ENCODE peak calls at places on chromosomes 7 and 10, in five cellular contexts. W, C, T, U and N are unnamed samples.

GRCh38 chr10:72736176-72736795 is 44.3 kb downstream of the MCU start:
- DNase-seq in W (peak; percentile 56), C (no peak), T (no peak), U (no peak), N (no peak)

GRCh38 chr10:6054884-6055283 is 7.3 kb downstream of the IL2RA start:
- DNase-seq in W (no peak), C (peak; percentile 4), T (no peak), U (no peak), N (no peak)

GRCh38 chr10:78804356-78805032 is 264.3 kb upstream of the ZMIZ1 start:
- DNase-seq in W (no peak), C (no peak), T (no peak), U (no peak), N (peak; percentile 78)

GRCh38 chr7:113629244-113629643 is 289.6 kb downstream of the PPP1R3A start:
- DNase-seq in W (no peak), C (no peak), T (no peak), U (no peak), N (no peak)

GRCh38 chr7:30068117-30068516 is 39.9 kb downstream of the PLEKHA8 start:
- DNase-seq in W (no peak), C (no peak), T (no peak), U (no peak), N (no peak)

GRCh38 chr7:115613836-115614235 is 416.7 kb downstream of the TFEC start:
- DNase-seq in W (no peak), C (no peak), T (no peak), U (no peak), N (no peak)

GRCh38 chr10:122128357-122128756 is 139.4 kb downstream of the TACC2 start:
- DNase-seq in W (no peak), C (no peak), T (no peak), U (no peak), N (peak; percentile 91)

GRCh38 chr10:77810446-77811335 is 115.9 kb downstream of the DLG5 start:
- DNase-seq in W (no peak), C (no peak), T (peak; percentile 39), U (no peak), N (no peak)

GRCh38 chr7:129831424-129832058 is 121.2 kb downstream of the UBE2H start:
- DNase-seq in W (peak; percentile 64), C (peak; percentile 62), T (no peak), U (no peak), N (no peak)

GRCh38 chr7:46908770-46909169 is 673.1 kb downstream of the TNS3 start:
- DNase-seq in W (no peak), C (no peak), T (no peak), U (no peak), N (no peak)

GRCh38 chr7:100486753-100487446 is 3.2 kb downstream of the NYAP1 start:
- DNase-seq in W (peak; percentile 10), C (no peak), T (no peak), U (no peak), N (no peak)

GRCh38 chr10:37035853-37036252 is 89.5 kb upstream of the ANKRD30A start:
- DNase-seq in W (no peak), C (no peak), T (no peak), U (no peak), N (no peak)

GRCh38 chr10:125414998-125415397 is 254.6 kb upstream of the CTBP2 start:
- DNase-seq in W (no peak), C (no peak), T (no peak), U (no peak), N (no peak)

GRCh38 chr7:111987115-111987826 is 218.9 kb downstream of the DOCK4 start:
- DNase-seq in W (no peak), C (peak; percentile 52), T (no peak), U (no peak), N (no peak)

GRCh38 chr10:60314306-60314940 is 75.3 kb downstream of the ANK3 start:
- DNase-seq in W (peak; percentile 31), C (no peak), T (no peak), U (no peak), N (no peak)

GRCh38 chr10:31219321-31219720 is 99.7 kb upstream of the ZEB1 start:
- DNase-seq in W (no peak), C (no peak), T (no peak), U (no peak), N (no peak)

GRCh38 chr10:86400705-86401587 is 34.4 kb upstream of the GRID1 start:
- DNase-seq in W (peak; percentile 74), C (peak; percentile 81), T (peak; percentile 73), U (peak; percentile 81), N (peak; percentile 80)

GRCh38 chr7:749121-749520 is 22.0 kb upstream of the PRKAR1B start:
- DNase-seq in W (no peak), C (no peak), T (peak; percentile 31), U (peak; percentile 8), N (peak; percentile 82)

GRCh38 chr7:151459726-151460473 is 20.0 kb upstream of the CRYGN start:
- DNase-seq in W (peak; percentile 91), C (peak; percentile 72), T (peak; percentile 72), U (peak; percentile 82), N (peak; percentile 90)

GRCh38 chr7:123929107-123929506 is 4.1 kb downstream of the SPAM1 start:
- DNase-seq in W (peak; percentile 64), C (no peak), T (no peak), U (no peak), N (no peak)

GRCh38 chr10:3926268-3926667 is 141.3 kb upstream of the KLF6 start:
- DNase-seq in W (no peak), C (no peak), T (no peak), U (no peak), N (no peak)

GRCh38 chr10:59470570-59470969 is 108.2 kb upstream of the FAM13C start:
- DNase-seq in W (no peak), C (peak; percentile 60), T (no peak), U (no peak), N (no peak)

GRCh38 chr10:71978476-71978875 is 14.3 kb downstream of the CHST3 start:
- DNase-seq in W (no peak), C (peak; percentile 79), T (no peak), U (no peak), N (peak; percentile 18)

GRCh38 chr7:152402384-152403250 is 33.2 kb downstream of the KMT2C start:
- DNase-seq in W (no peak), C (no peak), T (no peak), U (no peak), N (no peak)

GRCh38 chr7:28996836-28997235 is 38.7 kb upstream of the TRIL start:
- DNase-seq in W (no peak), C (no peak), T (no peak), U (no peak), N (no peak)

GRCh38 chr7:107262857-107263256 is 94.1 kb downstream of the HBP1 start:
- DNase-seq in W (no peak), C (no peak), T (no peak), U (no peak), N (no peak)

GRCh38 chr10:3969876-3970666 is 185.1 kb upstream of the KLF6 start:
- DNase-seq in W (no peak), C (no peak), T (no peak), U (peak; percentile 57), N (no peak)

GRCh38 chr7:129434172-129434845 is at the start of gene STRIP2:
- DNase-seq in W (peak; percentile 92), C (peak; percentile 99), T (peak; percentile 94), U (peak; percentile 91), N (peak; percentile 98)

GRCh38 chr7:142712617-142712957 is 36.7 kb upstream of the PRSS1 start:
- DNase-seq in W (no peak), C (no peak), T (no peak), U (no peak), N (no peak)
- H3K4me3 ChIP-seq in W (no peak overlapping the region), C (no peak overlapping the region), T (no peak overlapping the region), U (no peak overlapping the region), N (no peak overlapping the region)

GRCh38 chr7:102913846-102914245 is 1.0 kb downstream of the LRRC17 start:
- DNase-seq in W (no peak), C (no peak), T (no peak), U (no peak), N (no peak)
- H3K4me3 ChIP-seq in W (peak overlapping the region; percentile 8), C (no peak overlapping the region), T (no peak overlapping the region), U (no peak overlapping the region), N (peak overlapping the region; percentile 72)

GRCh38 chr7:82530361-82530760 is 86.8 kb upstream of the CACNA2D1 start:
- DNase-seq in W (no peak), C (peak; percentile 63), T (no peak), U (no peak), N (no peak)
- H3K4me3 ChIP-seq in W (no peak overlapping the region), C (no peak overlapping the region), T (no peak overlapping the region), U (no peak overlapping the region), N (no peak overlapping the region)

DNA sequence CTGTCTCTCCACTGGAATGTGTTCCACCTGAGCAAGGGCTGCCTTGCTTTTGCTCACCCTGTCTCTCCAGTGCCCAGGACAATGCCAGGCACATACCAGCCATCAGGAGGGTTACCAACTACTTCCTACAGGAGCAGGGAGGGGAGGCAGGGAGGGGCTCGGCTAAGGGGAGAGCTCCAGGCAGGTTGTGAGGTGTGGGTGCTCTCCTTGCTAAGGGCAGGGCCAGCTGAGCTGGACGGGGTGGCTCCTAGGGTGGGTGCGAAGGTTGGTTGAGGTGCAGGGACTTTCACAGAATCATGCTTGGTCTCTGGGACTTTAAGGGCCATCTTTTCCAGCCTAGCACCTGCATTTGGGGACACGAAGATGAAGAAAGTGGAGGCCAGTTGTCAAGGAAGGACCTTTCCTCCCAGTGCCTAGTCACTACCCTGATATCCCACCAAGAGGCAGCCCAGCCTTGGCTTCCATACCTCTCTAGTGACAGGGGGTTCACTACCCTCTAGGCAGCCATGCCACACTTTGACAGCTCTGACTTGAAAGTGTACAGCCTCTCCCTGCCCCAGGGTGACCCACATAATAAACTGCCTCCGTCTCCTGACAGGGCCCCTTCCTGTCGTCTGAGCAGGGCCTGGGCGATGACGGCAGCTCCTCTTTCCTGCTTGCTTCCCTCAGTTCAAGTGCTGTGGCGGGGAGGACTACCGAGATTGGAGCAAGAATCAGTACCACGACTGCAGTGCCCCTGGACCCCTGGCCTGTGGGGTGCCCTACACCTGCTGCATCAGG is 46.5 kb downstream of the TSPAN15 start:
- DNase-seq in W (no peak), C (peak; percentile 37), T (peak; percentile 42), U (no peak), N (peak; percentile 37)
- H3K4me3 ChIP-seq in W (no peak overlapping the region), C (no peak overlapping the region), T (no peak overlapping the region), U (no peak overlapping the region), N (no peak overlapping the region)

GRCh38 chr10:102745157-102745556 is 1.4 kb downstream of the WBP1L start:
- DNase-seq in W (no peak), C (no peak), T (no peak), U (no peak), N (peak; percentile 26)

GRCh38 chr10:102741848-102742247 is 1.9 kb upstream of the WBP1L start:
- DNase-seq in W (no peak), C (no peak), T (no peak), U (no peak), N (no peak)

GRCh38 chr10:102744374-102745051 is 765 bp downstream of the WBP1L start:
- DNase-seq in W (peak; percentile 41), C (peak; percentile 61), T (no peak), U (no peak), N (no peak)

GRCh38 chr10:102743588-102744373 is at the start of gene WBP1L:
- DNase-seq in W (peak; percentile 98), C (peak; percentile 98), T (peak; percentile 95), U (peak; percentile 97), N (peak; percentile 98)

DNA sequence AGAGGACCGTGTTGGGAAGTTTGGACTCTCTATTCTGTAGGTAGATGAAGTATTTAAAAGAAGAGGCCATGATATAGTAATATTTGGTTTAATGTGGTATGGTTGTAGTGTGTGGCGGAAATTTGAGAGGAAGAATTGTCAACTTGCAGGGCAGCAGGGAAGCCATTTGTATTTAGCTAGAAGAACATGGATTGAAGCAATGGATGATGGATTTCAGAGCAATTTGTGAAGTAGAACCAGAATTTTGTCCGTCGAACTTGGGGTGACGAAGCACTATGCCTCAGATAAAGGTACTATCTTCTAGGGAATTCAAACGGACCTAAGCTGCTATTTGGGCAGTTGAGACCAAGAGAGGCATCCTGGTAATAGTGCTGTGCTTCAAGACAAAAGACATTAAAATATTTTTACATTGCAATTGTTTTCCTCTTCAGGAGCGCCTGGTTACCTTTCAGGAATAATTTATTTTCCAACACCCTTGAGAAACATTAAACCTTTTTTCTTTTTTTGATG is 615 bp upstream of the WBP1L start:
- DNase-seq in W (no peak), C (peak; percentile 47), T (no peak), U (no peak), N (no peak)
- H3K4me3 ChIP-seq in W (no peak overlapping the region), C (peak overlapping the region; percentile 53), T (peak overlapping the region; percentile 29), U (no peak overlapping the region), N (peak overlapping the region; percentile 44)